ENCODE peak calls at places on chromosomes 4 and X, in eight cellular contexts. D is stomach, R is transverse colon, H is HL-60, K is breast epithelium, Q is endothelial cell of umbilical vein, Y is K562, J is SK-N-SH. T is an unnamed sample.
A peak's percentile ranks its signal among the peaks of the same experiment; 100 is the strongest.

GRCh38 chr4:145480257-145480656 is 1.4 kb upstream of the SMAD1 start:
- DNase-seq in R (no peak), Q (no peak), D (no peak), J (no peak), H (peak; percentile 34), Y (no peak), K (no peak), T (no peak)

GRCh38 chr4:173189117-173189693 is 20.6 kb downstream of the GALNT7 start:
- DNase-seq in Q (no peak), R (no peak), Y (no peak), D (no peak), J (no peak), K (no peak), H (no peak), T (no peak)

GRCh38 chrX:2462780-2463179 is 38.0 kb downstream of the DHRSX start:
- DNase-seq in R (no peak), K (no peak), D (no peak), Q (no peak), Y (no peak), H (no peak), J (no peak), T (no peak)

GRCh38 chr4:184591070-184591677 is 58.1 kb downstream of the CASP3 start:
- DNase-seq in D (no peak), R (no peak), Q (no peak), K (no peak), H (no peak), Y (no peak), J (no peak), T (no peak)

GRCh38 chrX:44431206-44431605 is 87.7 kb upstream of the EFHC2 start:
- DNase-seq in Q (no peak), J (no peak), R (no peak), D (no peak), H (no peak), K (no peak), Y (no peak), T (peak; percentile 5)

GRCh38 chr4:141131738-141132688 is 1.3 kb downstream of the RNF150 start:
- DNase-seq in Q (peak; percentile 30), J (no peak), D (no peak), H (no peak), K (no peak), Y (no peak), R (peak; percentile 10), T (peak; percentile 12)

GRCh38 chrX:72713130-72713529 is 976 bp downstream of the PHKA1 start:
- DNase-seq in H (no peak), R (no peak), Q (peak; percentile 1), Y (no peak), J (no peak), D (no peak), K (no peak), T (no peak)

GRCh38 chr4:123640271-123640670 is 243.7 kb downstream of the SPRY1 start:
- DNase-seq in R (no peak), Q (peak; percentile 14), Y (no peak), J (no peak), H (no peak), D (no peak), K (no peak), T (no peak)

GRCh38 chr4:145289403-145290076 is 109.2 kb upstream of the OTUD4 start:
- DNase-seq in R (no peak), K (no peak), Y (no peak), H (no peak), J (no peak), D (no peak), Q (no peak), T (no peak)

GRCh38 chr4:43607400-43607799 is 714.9 kb downstream of the GRXCR1 start:
- DNase-seq in D (no peak), R (no peak), Q (no peak), Y (no peak), K (no peak), J (no peak), H (no peak), T (no peak)

GRCh38 chrX:16807548-16807947 is 21.3 kb downstream of the TXLNG start:
- DNase-seq in K (no peak), H (no peak), Q (peak; percentile 61), R (no peak), Y (no peak), J (peak; percentile 23), D (no peak), T (no peak)

GRCh38 chr4:189941005-189941450 is 356 bp downstream of the FRG1 start:
- DNase-seq in Q (no peak), H (no peak), K (no peak), J (no peak), D (no peak), R (no peak), Y (no peak), T (no peak)

GRCh38 chr4:156778093-156778492 is 193.5 kb downstream of the PDGFC start:
- DNase-seq in H (no peak), R (no peak), D (no peak), Q (no peak), Y (no peak), K (no peak), J (no peak), T (no peak)

GRCh38 chrX:139823806-139824205 is 109.0 kb downstream of the ATP11C start:
- DNase-seq in K (no peak), Y (no peak), D (no peak), Q (no peak), H (no peak), J (no peak), R (no peak), T (no peak)

GRCh38 chr4:74056858-74057562 is 18.5 kb upstream of the CXCL3 start:
- DNase-seq in H (peak; percentile 31), Y (peak; percentile 42), D (no peak), R (no peak), Q (peak; percentile 20), J (no peak), K (no peak), T (no peak)

GRCh38 chr4:148065069-148065468 is 333.2 kb downstream of the ARHGAP10 start:
- DNase-seq in R (no peak), H (no peak), Q (no peak), Y (no peak), D (no peak), J (no peak), K (no peak), T (no peak)

GRCh38 chr4:3660086-3660927 is 105.9 kb upstream of the ADRA2C start:
- DNase-seq in Y (no peak), K (no peak), H (no peak), R (no peak), Q (no peak), J (no peak), D (no peak), T (no peak)

GRCh38 chrX:17944833-17945497 is 83.9 kb upstream of the RAI2 start:
- DNase-seq in J (peak; percentile 15), K (no peak), D (no peak), Q (peak; percentile 1), R (no peak), H (no peak), Y (peak; percentile 20), T (peak; percentile 4)

GRCh38 chr4:25834411-25835107 is 28.2 kb downstream of the SEL1L3 start:
- DNase-seq in Y (no peak), D (no peak), J (no peak), R (no peak), Q (no peak), H (no peak), K (no peak), T (no peak)

GRCh38 chr4:45438047-45438446 is 685.8 kb downstream of the GABRG1 start:
- DNase-seq in Y (no peak), Q (no peak), R (no peak), J (no peak), D (no peak), H (no peak), K (no peak), T (no peak)

GRCh38 chr4:45437381-45437780 is 686.5 kb downstream of the GABRG1 start:
- DNase-seq in R (no peak), Y (no peak), Q (no peak), K (no peak), D (no peak), H (no peak), J (no peak), T (no peak)

GRCh38 chr4:45442466-45442865 is 681.4 kb downstream of the GABRG1 start:
- DNase-seq in D (no peak), R (no peak), H (no peak), J (peak; percentile 21), K (no peak), Y (no peak), Q (no peak), T (no peak)
- TF ChIP-seq CTCF in D (no peak), R (no peak), H (no peak), J (peak; percentile 42), K (peak; percentile 26), Y (no peak), Q (no peak), T (no peak)

GRCh38 chrX:133587818-133588217 is 172.5 kb upstream of the GPC4 start:
- DNase-seq in H (no peak), Y (no peak), K (no peak), J (no peak), R (no peak), Q (no peak), D (no peak), T (no peak)
- TF ChIP-seq POLR2AphosphoS5 in H (no peak), Y (no peak), K (no peak), J (no peak), R (no peak), Q (no peak), D (no peak), T (no peak)

DNA sequence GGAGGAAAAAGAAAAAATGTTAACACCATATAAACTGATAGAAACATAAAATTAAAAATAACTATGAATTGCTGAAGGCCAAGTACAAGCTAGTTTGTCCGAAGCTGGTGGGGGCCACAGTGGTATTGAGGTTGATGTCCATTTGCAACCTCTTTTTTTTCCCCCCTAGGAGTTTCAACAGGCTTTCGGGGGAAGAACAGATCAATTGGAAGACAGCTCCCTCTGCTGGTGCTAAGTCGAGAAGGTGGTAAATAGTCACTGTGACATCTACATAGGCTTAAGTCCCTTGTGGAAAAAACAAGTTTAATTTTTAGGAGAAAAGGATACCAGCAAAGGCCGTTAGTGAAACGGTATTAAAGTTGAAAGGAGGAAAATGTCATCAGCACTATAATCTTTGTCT is 115.7 kb upstream of the ZXDA start:
- DNase-seq in J (peak; percentile 20), Q (peak; percentile 19), D (peak; percentile 33), H (no peak), Y (peak; percentile 6), K (no peak), R (peak; percentile 27), T (peak; percentile 4)
- TF ChIP-seq CTCF in J (peak; percentile 72), Q (peak; percentile 36), D (peak; percentile 26), H (no peak), Y (peak; percentile 38), K (no peak), R (peak; percentile 16), T (peak; percentile 21)

GRCh38 chr4:7960790-7961655 is 21.4 kb upstream of the AFAP1 start:
- DNase-seq in D (no peak), J (peak; percentile 26), R (no peak), Y (no peak), K (peak; percentile 64), Q (peak; percentile 96), H (no peak), T (peak; percentile 84)
- TF ChIP-seq POLR2AphosphoS5 in D (no peak), J (peak; percentile 63), R (peak; percentile 60), Y (no peak), K (peak; percentile 25), Q (peak; percentile 21), H (no peak), T (peak; percentile 81)

T was measured in prostate gland.